ENCODE peak calls at places on chromosomes 4 and X, in six cellular contexts. B is type B pancreatic cell, L is cardiac muscle cell, K is Panc1, E is stomach, Q is LNCaP clone FGC. S is an unnamed sample.
A peak's percentile ranks its signal among the peaks of the same experiment; 100 is the strongest.

GRCh38 chr4:121791481-121791880 is 9.6 kb upstream of the EXOSC9 start:
- DNase-seq in B (no peak), L (no peak), K (no peak), E (no peak), Q (no peak), S (no peak)

GRCh38 chrX:6683353-6683752 is 148.4 kb upstream of the VCX3A start:
- DNase-seq in B (no peak), L (no peak), K (no peak), E (no peak), Q (no peak), S (no peak)

GRCh38 chr4:112277705-112278448 is 7.8 kb downstream of the TIFA start:
- DNase-seq in B (no peak), L (no peak), K (no peak), E (no peak), Q (no peak), S (no peak)

GRCh38 chr4:184953421-184953820 is 64.9 kb upstream of the HELT start:
- DNase-seq in B (peak; percentile 22), L (no peak), K (no peak), E (no peak), Q (no peak), S (no peak)

GRCh38 chrX:68304602-68305001 is 128.7 kb downstream of the OPHN1 start:
- DNase-seq in B (no peak), L (no peak), K (no peak), E (no peak), Q (no peak), S (no peak)

GRCh38 chrX:130702867-130703707 is 199.9 kb downstream of the ENOX2 start:
- DNase-seq in B (no peak), L (no peak), K (no peak), E (no peak), Q (no peak), S (no peak)

GRCh38 chrX:154375156-154375504 is 696 bp upstream of the FLNA start:
- DNase-seq in B (no peak), L (no peak), K (no peak), E (no peak), Q (no peak), S (no peak)

GRCh38 chr4:6495296-6495590 is 22.8 kb upstream of the PPP2R2C start:
- DNase-seq in B (no peak), L (no peak), K (no peak), E (no peak), Q (no peak), S (no peak)

GRCh38 chr4:138222041-138222440 is 20.1 kb downstream of the SLC7A11 start:
- DNase-seq in B (no peak), L (no peak), K (no peak), E (no peak), Q (peak; percentile 71), S (no peak)

GRCh38 chr4:107050525-107051135 is 14.5 kb upstream of the DKK2 start:
- DNase-seq in B (no peak), L (peak; percentile 23), K (no peak), E (no peak), Q (no peak), S (no peak)
- TF ChIP-seq CTCF in B (peak; percentile 77), L (peak; percentile 72), K (peak; percentile 50), E (peak; percentile 40), Q (peak; percentile 71), S (no peak)

DNA sequence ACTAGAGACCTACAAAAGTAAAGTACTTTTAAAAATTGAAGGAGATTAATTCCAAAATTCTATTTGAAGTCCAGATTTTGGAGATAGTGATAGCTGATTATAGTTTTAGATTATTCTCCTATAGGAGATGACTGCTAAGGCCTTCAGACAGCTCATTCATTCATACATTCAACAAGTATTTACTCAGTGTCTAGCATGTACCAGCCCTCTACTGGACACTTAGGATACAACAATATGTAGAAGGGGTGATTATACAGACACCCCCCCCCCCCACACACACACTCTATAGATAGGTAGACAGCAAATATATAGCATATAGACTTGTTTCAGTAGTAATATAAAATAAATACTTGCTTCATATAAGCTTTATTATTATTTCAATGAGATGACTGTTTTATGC is 60.4 kb upstream of the TAF9B start:
- DNase-seq in B (no peak), L (peak; percentile 3), K (no peak), E (no peak), Q (no peak), S (peak; percentile 12)
- TF ChIP-seq CTCF in B (peak; percentile 55), L (peak; percentile 18), K (peak; percentile 41), E (no peak), Q (peak; percentile 21), S (peak; percentile 13)

GRCh38 chr4:189090174-189090814 is 850.4 kb upstream of the FRG1 start:
- DNase-seq in B (no peak), L (peak; percentile 38), K (no peak), E (no peak), Q (no peak), S (no peak)
- TF ChIP-seq CTCF in B (peak; percentile 73), L (no peak), K (peak; percentile 73), E (peak; percentile 19), Q (peak; percentile 54), S (no peak)

DNA sequence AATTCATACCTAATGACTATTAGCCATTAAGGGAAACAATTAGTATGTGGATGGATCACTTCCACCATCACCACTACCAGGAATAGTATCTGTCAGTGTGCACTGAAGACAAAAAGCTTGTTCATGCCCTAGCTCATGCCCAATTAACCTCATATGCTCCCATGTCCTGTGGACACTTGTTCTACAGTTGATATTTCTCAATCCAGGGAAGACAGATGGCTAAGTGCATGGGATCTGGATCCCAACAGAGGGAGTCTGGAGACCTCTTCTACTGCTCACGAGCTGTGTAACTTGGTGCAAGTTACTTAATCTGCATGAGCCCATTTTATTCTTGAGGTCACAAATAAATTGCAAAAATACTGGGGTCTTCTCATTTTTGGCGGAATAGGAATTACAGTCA is 23.7 kb downstream of the AMOT start:
- DNase-seq in B (no peak), L (no peak), K (no peak), E (no peak), Q (no peak), S (no peak)
- TF ChIP-seq CTCF in B (no peak), L (no peak), K (no peak), E (no peak), Q (no peak), S (no peak)

DNA sequence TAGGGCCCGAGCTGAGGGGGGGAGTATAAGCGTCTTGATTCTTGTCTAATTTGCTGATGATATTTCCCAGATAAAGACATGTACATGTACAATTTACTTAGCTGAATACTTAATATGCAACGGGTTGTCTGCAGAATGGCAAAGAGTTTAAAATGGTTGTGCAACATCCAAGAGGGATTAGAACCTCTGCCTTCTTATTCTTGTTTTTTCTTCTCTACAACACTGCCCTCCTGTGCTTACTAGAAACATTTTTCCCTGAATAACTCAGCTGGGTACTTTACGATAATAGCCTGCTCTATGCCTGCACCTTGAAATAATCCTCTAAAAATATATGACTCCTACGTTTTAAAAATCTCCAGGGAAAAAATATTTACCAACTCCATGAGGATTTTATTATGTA is 41.8 kb downstream of the INTS12 start:
- DNase-seq in B (no peak), L (peak; percentile 30), K (no peak), E (no peak), Q (no peak), S (no peak)
- TF ChIP-seq CTCF in B (peak; percentile 51), L (peak; percentile 44), K (peak; percentile 33), E (no peak), Q (peak; percentile 45), S (no peak)

DNA sequence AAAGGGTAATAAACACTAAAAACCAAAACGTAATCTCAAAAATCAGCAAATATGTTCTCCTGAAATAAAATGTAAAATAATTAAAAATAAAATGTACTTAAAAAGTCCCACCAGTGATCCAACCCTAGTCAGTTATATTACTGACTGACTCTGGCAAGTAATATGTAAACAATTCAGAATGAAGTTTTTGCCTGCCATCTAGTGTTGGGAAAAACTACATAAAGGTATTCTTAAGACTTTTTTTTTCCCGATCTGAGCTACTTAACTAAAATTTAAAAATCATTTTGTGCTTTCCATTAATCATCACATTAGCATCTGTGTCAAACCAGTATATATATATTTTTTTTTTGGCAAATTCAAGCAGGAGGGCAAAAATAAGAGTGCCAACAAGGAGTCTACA is 24.0 kb downstream of the RCHY1 start:
- DNase-seq in B (no peak), L (no peak), K (no peak), E (no peak), Q (no peak), S (no peak)
- TF ChIP-seq CTCF in B (peak; percentile 56), L (peak; percentile 26), K (peak; percentile 21), E (no peak), Q (peak; percentile 49), S (no peak)

S was measured in activated CD8-positive, alpha-beta T cell treated with anti-CD3 and anti-CD28 coated beads for 36 hours.